ENCODE peak calls at places on chromosomes 1 and 21, in five cellular contexts. E is GM23248, S is HCT116, Y is PC-3, X is hepatocyte. Z is an unnamed sample.

GRCh38 chr21:33402011-33402979 is 918 bp upstream of the IFNGR2 start:
- DNase-seq in E (peak), S (no peak), Y (no peak), X (peak), Z (peak)

GRCh38 chr1:229669333-229669732 is 43.3 kb downstream of the URB2 start:
- DNase-seq in E (no peak), S (no peak), Y (no peak), X (no peak), Z (no peak)

GRCh38 chr1:27571439-27572018 is 32.4 kb downstream of the AHDC1 start:
- DNase-seq in E (no peak), S (no peak), Y (no peak), X (no peak), Z (peak)

GRCh38 chr1:22850681-22851080 is 122.0 kb downstream of the LACTBL1 start:
- DNase-seq in E (no peak), S (no peak), Y (peak), X (no peak), Z (no peak)

GRCh38 chr21:26717146-26717739 is 128.0 kb downstream of the ADAMTS1 start:
- DNase-seq in E (peak), S (no peak), Y (peak), X (no peak), Z (peak)

GRCh38 chr1:32962248-32962896 is 2.2 kb downstream of the RNF19B start:
- DNase-seq in E (peak), S (no peak), Y (no peak), X (no peak), Z (no peak)

GRCh38 chr1:173137116-173137515 is 70.0 kb downstream of the TNFSF4 start:
- DNase-seq in E (no peak), S (no peak), Y (no peak), X (no peak), Z (no peak)

GRCh38 chr1:113046569-113046968 is 26.4 kb upstream of the LRIG2 start:
- DNase-seq in E (no peak), S (no peak), Y (no peak), X (no peak), Z (no peak)

GRCh38 chr1:196063307-196063706 is 544.9 kb downstream of the KCNT2 start:
- DNase-seq in E (peak), S (peak), Y (no peak), X (no peak), Z (no peak)

GRCh38 chr1:12087797-12088314 is 24.8 kb downstream of the TNFRSF8 start:
- DNase-seq in E (no peak), S (no peak), Y (no peak), X (no peak), Z (no peak)

GRCh38 chr1:44290250-44291094 is 64.6 kb downstream of the ERI3 start:
- DNase-seq in E (no peak), S (no peak), Y (no peak), X (no peak), Z (peak)
- H3K27ac ChIP-seq in E (no peak), S (no peak), Y (no peak), X (no peak), Z (no peak)

DNA sequence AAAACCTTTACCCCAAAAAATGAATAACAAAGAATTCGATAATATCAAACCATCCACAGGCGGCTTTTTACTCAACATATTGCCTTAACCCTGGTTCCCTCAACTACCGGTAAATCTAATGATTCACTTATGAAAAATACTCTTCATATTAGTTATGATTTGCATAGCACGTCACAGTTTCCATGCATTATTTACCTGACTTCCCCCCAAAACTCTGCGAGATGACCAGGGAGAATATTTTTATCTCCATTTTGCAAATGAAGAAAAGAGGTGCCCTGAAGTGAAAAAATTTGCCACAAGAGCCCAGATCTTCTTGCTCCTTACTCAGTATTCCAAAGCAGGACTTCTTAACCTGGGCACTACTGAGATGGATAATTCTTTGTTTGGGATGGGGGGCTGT is 2.9 kb downstream of the JAK1 start:
- DNase-seq in E (no peak), S (no peak), Y (no peak), X (no peak), Z (no peak)
- H3K4me3 ChIP-seq in E (no peak), S (no peak), Y (no peak), X (no peak), Z (no peak)

DNA sequence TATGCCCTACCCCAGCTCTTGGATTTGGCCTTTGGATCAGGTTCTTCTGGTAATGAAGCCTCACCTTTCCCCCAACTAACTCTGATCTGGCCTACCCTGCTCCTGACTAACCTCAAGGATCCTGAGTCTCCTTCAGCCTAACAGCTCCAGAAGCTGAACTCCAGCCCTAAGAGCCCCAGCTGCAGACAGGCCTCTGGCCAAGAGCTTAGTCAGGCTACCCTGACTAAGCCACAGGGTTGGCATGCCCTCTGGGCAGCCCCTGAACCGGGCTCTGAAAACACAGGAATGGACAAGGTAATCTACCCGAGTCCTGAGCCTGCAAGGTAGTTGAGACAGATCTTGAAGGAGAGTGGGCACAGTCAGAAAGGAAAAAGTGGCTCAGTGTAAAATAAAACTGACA is 29.4 kb downstream of the COA7 start:
- DNase-seq in E (peak), S (no peak), Y (peak), X (no peak), Z (no peak)
- TF ChIP-seq EZH2phosphoT487 in E (no peak), S (no peak), Y (no peak), X (no peak), Z (no peak)

GRCh38 chr1:30761312-30762151 is 4.0 kb upstream of the LAPTM5 start:
- DNase-seq in E (no peak), S (no peak), Y (no peak), X (no peak), Z (no peak)
- H3K27ac ChIP-seq in E (no peak), S (no peak), Y (no peak), X (no peak), Z (no peak)

GRCh38 chr1:58451560-58452211 is 94.8 kb downstream of the OMA1 start:
- DNase-seq in E (no peak), S (no peak), Y (no peak), X (no peak), Z (no peak)

GRCh38 chr1:58447891-58448290 is 98.6 kb downstream of the OMA1 start:
- DNase-seq in E (peak), S (no peak), Y (no peak), X (peak), Z (no peak)

GRCh38 chr1:58446368-58446767 is 100.2 kb downstream of the OMA1 start:
- DNase-seq in E (no peak), S (no peak), Y (no peak), X (no peak), Z (no peak)

GRCh38 chr1:58443986-58444603 is 102.4 kb downstream of the OMA1 start:
- DNase-seq in E (peak), S (no peak), Y (no peak), X (no peak), Z (no peak)

DNA sequence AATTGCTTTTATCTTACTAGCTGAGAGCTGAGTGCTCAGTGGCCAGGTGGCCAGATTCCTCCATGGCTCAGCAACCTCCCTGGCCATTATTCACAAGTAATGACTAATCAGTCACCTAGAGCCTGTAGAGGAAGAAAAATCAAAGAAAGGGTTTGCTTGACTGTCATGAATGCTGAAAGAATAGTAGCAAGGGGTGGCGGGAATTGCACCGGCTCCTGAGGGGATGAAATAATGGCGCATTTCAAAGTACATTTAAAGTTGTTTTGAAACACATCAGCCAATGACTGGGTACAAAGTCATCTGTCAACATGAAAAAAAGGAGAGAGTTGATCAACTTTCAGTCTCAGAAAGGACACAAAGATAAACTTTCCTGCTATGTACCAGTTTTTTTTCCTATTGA is 99.5 kb downstream of the OMA1 start:
- DNase-seq in E (no peak), S (no peak), Y (no peak), X (no peak), Z (no peak)
- H3K4me3 ChIP-seq in E (no peak), S (no peak), Y (no peak), X (no peak), Z (no peak)

GRCh38 chr1:119329521-119329920 is 39.1 kb upstream of the HAO2 start:
- DNase-seq in E (no peak), S (no peak), Y (no peak), X (no peak), Z (no peak)
- TF ChIP-seq EZH2phosphoT487 in E (no peak), S (no peak), Y (no peak), X (no peak), Z (no peak)

GRCh38 chr1:30891223-30891552 is 17.4 kb downstream of the SDC3 start:
- DNase-seq in E (no peak), S (no peak), Y (no peak), X (no peak), Z (no peak)
- H3K27ac ChIP-seq in E (no peak), S (no peak), Y (no peak), X (peak), Z (no peak)

DNA sequence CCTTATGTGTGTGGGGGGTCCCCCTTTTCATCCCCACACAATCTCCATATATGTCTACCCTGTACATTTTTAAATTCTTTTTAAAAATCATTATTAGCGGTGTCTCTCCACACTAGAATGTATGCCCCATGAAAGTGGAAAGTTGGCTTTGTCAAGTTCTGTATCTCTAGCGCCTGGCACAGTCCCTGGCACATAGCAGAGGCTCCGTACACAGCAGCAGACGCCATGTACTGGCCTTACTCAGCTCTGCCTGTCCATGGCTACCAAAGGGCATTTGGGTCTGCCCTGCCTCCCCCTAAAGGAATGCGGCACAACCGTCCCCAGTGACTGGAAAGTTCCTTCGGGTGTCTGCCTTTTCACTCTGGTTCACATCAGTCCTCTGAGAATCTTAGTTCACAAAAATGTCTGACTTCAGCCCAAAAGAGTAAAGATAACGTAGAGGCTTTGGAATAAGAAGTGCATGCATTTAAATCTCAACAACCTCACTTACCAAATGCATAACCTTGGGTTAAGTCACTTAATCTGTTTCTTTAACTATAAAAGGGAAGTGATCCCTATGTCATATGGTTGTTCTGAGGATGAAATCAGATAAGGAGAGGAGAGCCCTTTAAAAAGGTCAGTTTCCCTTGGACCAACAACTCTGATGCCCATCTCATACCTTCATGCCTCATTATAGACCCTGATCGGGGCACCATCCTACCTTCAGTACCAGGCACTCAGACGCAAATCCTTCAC is 61.1 kb downstream of the CD46 start:
- DNase-seq in E (no peak), S (no peak), Y (no peak), X (no peak), Z (no peak)
- H3K4me3 ChIP-seq in E (no peak), S (no peak), Y (no peak), X (no peak), Z (no peak)

GRCh38 chr1:41618066-41618825 is 133.8 kb upstream of the EDN2 start:
- DNase-seq in E (peak), S (no peak), Y (no peak), X (no peak), Z (no peak)
- TF ChIP-seq EZH2phosphoT487 in E (no peak), S (no peak), Y (no peak), X (no peak), Z (no peak)